ENCODE peak calls at places on chromosomes 2 and 18, in four cellular contexts. I, E, V and O are unnamed samples.
A peak's percentile ranks its signal among the peaks of the same experiment; 100 is the strongest.

GRCh38 chr18:75249192-75249551 is 38.6 kb downstream of the TSHZ1 start:
- DNase-seq in V (no peak), E (no peak), I (no peak), O (no peak)

GRCh38 chr2:235640900-235641299 is 147.1 kb downstream of the AGAP1 start:
- DNase-seq in V (no peak), E (no peak), I (no peak), O (no peak)

GRCh38 chr18:68660355-68661183 is 54.3 kb downstream of the TMX3 start:
- DNase-seq in E (no peak), I (peak; percentile 72), V (no peak), O (no peak)

GRCh38 chr18:44341759-44342158 is 338.9 kb upstream of the SETBP1 start:
- DNase-seq in I (no peak), V (no peak), E (no peak), O (no peak)

GRCh38 chr2:204407209-204408070 is 137.8 kb upstream of the PARD3B start:
- DNase-seq in V (no peak), E (no peak), I (no peak), O (no peak)

GRCh38 chr2:70089946-70090523 is 2.8 kb downstream of the PCBP1 start:
- DNase-seq in E (no peak), I (peak; percentile 39), V (no peak), O (no peak)

GRCh38 chr2:157984866-157985265 is 108.7 kb upstream of the ACVR1 start:
- DNase-seq in I (no peak), V (no peak), E (no peak), O (no peak)

GRCh38 chr2:220134756-220135534 is 507.5 kb downstream of the SLC4A3 start:
- DNase-seq in I (no peak), V (no peak), E (no peak), O (no peak)

GRCh38 chr2:10449838-10450691 is 1.9 kb upstream of the ODC1 start:
- DNase-seq in V (no peak), I (no peak), E (peak; percentile 53), O (no peak)

GRCh38 chr2:175318542-175318941 is 137.0 kb upstream of the ATP5MC3 start:
- DNase-seq in V (no peak), I (no peak), E (no peak), O (no peak)

DNA sequence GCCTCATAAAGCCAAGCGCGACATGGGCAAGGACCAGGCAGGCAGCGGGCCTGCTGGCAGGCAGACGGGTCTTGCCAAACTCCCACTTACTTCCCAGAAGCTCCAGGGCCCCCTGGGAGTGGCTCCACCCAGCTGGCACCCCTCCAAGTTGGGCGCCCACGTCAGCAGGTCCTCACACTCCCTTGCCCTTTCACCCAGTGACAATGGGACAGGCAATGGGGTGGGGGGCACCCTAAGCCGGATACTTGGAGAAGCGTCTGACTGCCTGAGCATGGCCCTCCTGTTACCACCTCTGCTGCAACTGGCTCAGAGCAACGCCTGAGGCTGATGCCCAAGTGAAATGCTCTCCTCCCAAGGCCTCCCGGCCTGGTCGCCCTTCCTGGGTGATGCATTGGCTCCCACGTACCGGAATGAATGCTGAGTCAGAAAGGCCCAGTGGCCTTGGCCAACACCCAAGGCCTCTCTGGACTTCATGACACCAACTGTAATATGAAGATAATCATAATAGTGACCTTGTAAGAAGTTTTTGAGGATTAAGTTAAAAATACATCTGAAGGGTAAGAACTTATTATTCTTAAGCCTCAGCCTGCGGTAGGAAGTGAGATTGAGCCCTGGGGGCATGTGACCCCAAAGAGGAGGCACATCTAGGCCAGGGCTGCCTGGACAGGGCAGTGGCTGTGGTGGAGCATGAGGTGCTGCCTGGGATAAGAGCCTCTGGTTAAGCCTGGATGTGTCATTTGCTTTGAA is 31.7 kb downstream of the KCNK3 start:
- DNase-seq in V (peak; percentile 78), I (no peak), E (peak; percentile 61), O (no peak)
- TF ChIP-seq CTCF in V (no peak), I (no peak), E (no peak), O (no peak)

GRCh38 chr18:76259012-76259568 is 236.0 kb downstream of the ZNF516 start:
- DNase-seq in E (no peak), I (peak; percentile 56), V (no peak), O (no peak)
- TF ChIP-seq CTCF in E (no peak), I (peak; percentile 30), V (no peak), O (no peak)

GRCh38 chr2:167122389-167122788 is 234.1 kb downstream of the XIRP2 start:
- DNase-seq in I (no peak), E (no peak), V (no peak), O (no peak)

GRCh38 chr2:167132066-167132465 is 243.8 kb downstream of the XIRP2 start:
- DNase-seq in I (no peak), E (no peak), V (no peak), O (no peak)

GRCh38 chr2:167126165-167126564 is 237.9 kb downstream of the XIRP2 start:
- DNase-seq in E (no peak), V (no peak), I (no peak), O (no peak)

GRCh38 chr2:167128130-167128529 is 239.8 kb downstream of the XIRP2 start:
- DNase-seq in V (no peak), E (no peak), I (no peak), O (no peak)

DNA sequence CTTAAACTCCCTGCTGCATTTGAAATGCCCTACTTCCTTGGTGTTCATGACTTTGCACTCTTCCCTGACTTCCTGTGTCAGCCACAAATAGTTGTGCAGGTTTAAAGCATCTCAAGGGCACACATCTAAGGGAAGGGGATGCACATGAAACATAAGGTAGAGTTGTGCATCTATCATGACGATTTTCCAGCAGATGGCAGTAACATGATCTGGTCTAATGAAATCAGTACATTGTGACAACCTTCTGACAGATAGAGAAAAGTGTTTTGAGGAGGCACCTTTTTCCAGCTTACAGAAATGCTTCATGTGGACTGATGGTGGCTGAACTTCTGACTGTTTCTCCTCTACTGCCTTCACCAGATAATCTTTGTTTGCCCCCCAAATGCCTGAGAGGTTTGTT is 238.9 kb downstream of the XIRP2 start:
- DNase-seq in E (no peak), V (no peak), I (no peak), O (no peak)
- TF ChIP-seq CTCF in E (no peak), V (peak; percentile 8), I (no peak), O (no peak)

DNA sequence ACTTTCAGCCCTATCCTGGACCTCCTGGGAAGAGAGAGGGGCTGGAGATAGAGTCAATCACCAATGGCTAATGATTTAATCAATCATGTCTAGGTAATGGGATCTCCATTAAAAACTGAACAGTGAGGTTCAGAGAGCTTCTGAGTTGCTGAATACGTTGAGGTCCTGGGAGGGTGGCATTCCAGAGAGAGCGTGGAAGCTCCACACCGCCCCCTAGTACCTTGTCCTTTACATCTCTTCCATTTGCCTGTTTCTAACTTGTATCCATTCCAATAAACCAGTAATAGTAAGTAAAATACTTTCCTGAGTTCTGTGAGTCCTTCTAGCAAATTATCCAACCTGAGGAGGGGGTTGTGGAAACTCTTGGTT is 101.7 kb downstream of the B3GNT2 start:
- DNase-seq in E (no peak), I (peak; percentile 49), V (no peak), O (no peak)
- TF ChIP-seq CTCF in E (no peak), I (peak; percentile 53), V (no peak), O (no peak)

DNA sequence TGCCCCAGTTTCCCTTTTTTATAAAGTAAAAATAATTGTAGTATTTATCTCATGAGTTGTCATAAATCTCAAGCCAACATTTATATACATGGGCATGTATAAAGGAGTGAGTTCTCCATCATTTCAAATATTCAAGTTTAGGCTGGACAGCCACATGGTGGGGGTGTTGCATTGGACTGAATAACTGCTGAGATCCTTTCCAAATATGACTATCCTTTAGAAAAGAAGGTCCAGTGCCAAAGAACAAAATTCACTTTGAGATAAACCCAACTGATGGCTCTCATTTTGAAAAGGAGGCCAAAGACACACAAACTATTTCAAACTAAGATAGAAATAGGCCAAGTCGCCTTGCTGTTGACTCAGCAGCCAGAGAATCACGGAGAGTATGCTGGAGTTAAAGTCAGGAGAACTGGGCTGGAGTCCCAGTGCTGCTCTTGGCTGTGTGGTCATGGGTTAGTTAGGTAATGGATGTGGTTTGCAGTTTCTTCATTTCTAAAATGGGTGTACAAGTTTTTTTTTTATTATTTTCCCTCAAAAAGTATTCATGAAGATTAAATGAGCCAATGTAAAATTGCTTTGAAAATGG is 204.4 kb upstream of the LRATD1 start:
- DNase-seq in I (no peak), V (no peak), E (no peak), O (no peak)
- TF ChIP-seq CTCF in I (peak; percentile 15), V (no peak), E (no peak), O (no peak)

DNA sequence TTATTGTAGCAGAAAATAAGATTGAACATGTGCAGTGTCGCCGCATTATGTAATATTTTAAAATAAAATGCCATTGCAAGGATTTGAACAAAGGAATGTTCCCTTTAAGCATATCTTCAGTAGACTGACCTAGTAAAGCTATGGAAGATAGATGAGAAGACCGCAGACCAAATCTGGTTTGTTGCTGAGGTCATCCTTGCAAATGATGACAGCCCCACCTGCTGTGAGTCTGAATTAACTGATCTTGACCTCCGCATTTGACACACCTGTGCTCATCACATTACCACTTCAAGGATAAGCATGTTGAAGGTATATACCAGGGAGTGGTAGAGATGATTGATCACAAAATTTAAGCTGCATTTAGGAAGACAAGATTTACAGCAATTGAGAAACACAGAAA is 96.2 kb downstream of the NYAP2 start:
- DNase-seq in V (no peak), I (no peak), E (no peak), O (no peak)
- TF ChIP-seq CTCF in V (no peak), I (no peak), E (no peak), O (no peak)

GRCh38 chr2:140354544-140354943 is 1574.4 kb upstream of the NXPH2 start:
- DNase-seq in E (no peak), V (no peak), I (peak; percentile 6), O (no peak)

GRCh38 chr2:140359056-140359771 is 1579.0 kb upstream of the NXPH2 start:
- DNase-seq in E (no peak), V (no peak), I (no peak), O (no peak)

GRCh38 chr2:140355481-140356090 is 1575.4 kb upstream of the NXPH2 start:
- DNase-seq in V (no peak), E (no peak), I (no peak), O (no peak)

GRCh38 chr2:140353541-140353940 is 1573.4 kb upstream of the NXPH2 start:
- DNase-seq in I (no peak), E (no peak), V (no peak), O (no peak)

GRCh38 chr2:140356697-140357096 is 1576.5 kb upstream of the NXPH2 start:
- DNase-seq in I (no peak), V (no peak), E (no peak), O (no peak)
- TF ChIP-seq CTCF in I (no peak), V (no peak), E (no peak), O (no peak)

GRCh38 chr18:65568866-65569265 is 181.9 kb upstream of the CDH7 start:
- DNase-seq in E (no peak), I (no peak), V (no peak), O (no peak)

GRCh38 chr18:65567372-65567771 is 183.4 kb upstream of the CDH7 start:
- DNase-seq in V (no peak), I (peak; percentile 23), E (no peak), O (no peak)
- TF ChIP-seq CTCF in V (no peak), I (peak; percentile 65), E (no peak), O (no peak)

GRCh38 chr2:211089127-211089526 is 532.7 kb downstream of the CPS1 start:
- DNase-seq in V (no peak), I (no peak), E (no peak), O (no peak)

DNA sequence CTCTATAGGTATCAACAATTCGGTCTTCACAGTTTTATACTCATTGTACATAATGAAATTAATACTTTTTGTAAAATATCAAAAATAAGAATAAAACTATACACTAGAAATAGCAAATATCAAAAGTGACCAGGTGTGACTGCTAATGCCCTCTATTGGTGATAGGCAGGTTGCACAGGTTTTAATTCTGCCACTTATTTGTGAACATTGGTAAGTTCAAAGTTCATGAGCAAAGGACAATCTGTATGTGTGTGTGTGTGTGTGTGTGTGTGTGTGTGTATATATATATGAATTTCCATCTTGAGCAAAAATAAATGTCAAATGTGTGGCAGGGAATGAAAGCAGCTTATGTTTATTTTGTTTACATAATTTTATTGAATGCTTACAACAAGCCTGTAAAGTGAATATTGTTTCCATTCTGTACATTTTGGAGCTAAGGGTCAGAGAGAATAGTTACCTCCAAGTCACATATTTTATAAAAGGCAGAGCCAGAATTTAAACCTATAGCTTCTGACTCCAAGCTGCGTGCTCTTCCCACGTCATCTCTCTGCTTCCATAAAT is 537.4 kb downstream of the CPS1 start:
- DNase-seq in V (no peak), E (no peak), I (no peak), O (no peak)
- TF ChIP-seq CTCF in V (no peak), E (no peak), I (peak; percentile 49), O (no peak)